ENCODE peak calls at places on chromosomes 1 and 21, in five cellular contexts. One of them, this sample, is unnamed.

GRCh38 chr1:186183219-186183618 is 191.8 kb downstream of the TPR start:
- DNase-seq in H1: no peak
- DNase-seq in HepG2: no peak
- DNase-seq in GM12878: no peak
- DNase-seq in SK-N-SH: no peak
- DNase-seq in this sample: no peak

GRCh38 chr21:33023574-33024277 is 2.0 kb upstream of the OLIG2 start:
- DNase-seq in GM12878: no peak
- DNase-seq in H1: no peak
- DNase-seq in SK-N-SH: peak; percentile 19
- DNase-seq in HepG2: no peak
- DNase-seq in this sample: no peak

GRCh38 chr1:116966791-116967190 is 34.8 kb upstream of the CD101 start:
- DNase-seq in H1: no peak
- DNase-seq in SK-N-SH: no peak
- DNase-seq in GM12878: no peak
- DNase-seq in HepG2: no peak
- DNase-seq in this sample: no peak

GRCh38 chr1:4638347-4638734 is 16.1 kb upstream of the AJAP1 start:
- DNase-seq in H1: no peak
- DNase-seq in SK-N-SH: no peak
- DNase-seq in HepG2: no peak
- DNase-seq in GM12878: no peak
- DNase-seq in this sample: no peak

GRCh38 chr1:44616991-44617702 is 57.1 kb downstream of the TMEM53 start:
- DNase-seq in H1: peak; percentile 69
- DNase-seq in SK-N-SH: peak; percentile 71
- DNase-seq in GM12878: no peak
- DNase-seq in HepG2: no peak
- DNase-seq in this sample: no peak

GRCh38 chr1:16032388-16033100 is 10.7 kb downstream of the CLCNKA start:
- DNase-seq in H1: peak; percentile 95
- DNase-seq in HepG2: peak; percentile 82
- DNase-seq in GM12878: no peak
- DNase-seq in SK-N-SH: peak; percentile 97
- DNase-seq in this sample: peak; percentile 52

GRCh38 chr1:28173151-28173979 is 3.1 kb downstream of the PTAFR start:
- DNase-seq in HepG2: peak; percentile 59
- DNase-seq in GM12878: no peak
- DNase-seq in H1: no peak
- DNase-seq in SK-N-SH: no peak
- DNase-seq in this sample: no peak

GRCh38 chr1:231844986-231845502 is 218.5 kb downstream of the DISC1 start:
- DNase-seq in SK-N-SH: no peak
- DNase-seq in HepG2: no peak
- DNase-seq in GM12878: no peak
- DNase-seq in H1: no peak
- DNase-seq in this sample: no peak

GRCh38 chr1:214537219-214537618 is 14.2 kb downstream of the PTPN14 start:
- DNase-seq in GM12878: no peak
- DNase-seq in H1: no peak
- DNase-seq in HepG2: no peak
- DNase-seq in SK-N-SH: no peak
- DNase-seq in this sample: no peak

GRCh38 chr1:228146761-228147693 is 2.7 kb upstream of the GJC2 start:
- DNase-seq in H1: no peak
- DNase-seq in SK-N-SH: peak; percentile 22
- DNase-seq in GM12878: no peak
- DNase-seq in HepG2: no peak
- DNase-seq in this sample: no peak

GRCh38 chr1:192045038-192045575 is 113.2 kb upstream of the RGS18 start:
- DNase-seq in SK-N-SH: no peak
- DNase-seq in HepG2: no peak
- DNase-seq in GM12878: no peak
- DNase-seq in H1: no peak
- DNase-seq in this sample: no peak

GRCh38 chr1:20361805-20362381 is 71.2 kb downstream of the VWA5B1 start:
- DNase-seq in H1: peak; percentile 99
- DNase-seq in GM12878: no peak
- DNase-seq in SK-N-SH: peak; percentile 79
- DNase-seq in HepG2: peak; percentile 13
- DNase-seq in this sample: no peak

GRCh38 chr1:205262706-205263105 is 35.0 kb downstream of the TMCC2 start:
- DNase-seq in SK-N-SH: no peak
- DNase-seq in HepG2: no peak
- DNase-seq in GM12878: no peak
- DNase-seq in H1: no peak
- DNase-seq in this sample: no peak

GRCh38 chr1:153336650-153337049 is 12.0 kb downstream of the PGLYRP4 start:
- DNase-seq in H1: no peak
- DNase-seq in HepG2: no peak
- DNase-seq in SK-N-SH: no peak
- DNase-seq in GM12878: no peak
- DNase-seq in this sample: no peak

GRCh38 chr1:35691080-35691479 is 27.6 kb downstream of the C1orf216 start:
- DNase-seq in SK-N-SH: no peak
- DNase-seq in GM12878: no peak
- DNase-seq in HepG2: no peak
- DNase-seq in H1: no peak
- DNase-seq in this sample: no peak

GRCh38 chr1:67270569-67270968 is 37.1 kb upstream of the IL12RB2 start:
- DNase-seq in GM12878: no peak
- DNase-seq in SK-N-SH: no peak
- DNase-seq in HepG2: no peak
- DNase-seq in H1: no peak
- DNase-seq in this sample: no peak

GRCh38 chr1:226653311-226653921 is 85.7 kb downstream of the ITPKB start:
- DNase-seq in GM12878: no peak
- DNase-seq in H1: no peak
- DNase-seq in HepG2: no peak
- DNase-seq in SK-N-SH: no peak
- DNase-seq in this sample: no peak

GRCh38 chr1:55447488-55447887 is 232.3 kb upstream of the USP24 start:
- DNase-seq in H1: no peak
- DNase-seq in GM12878: no peak
- DNase-seq in SK-N-SH: no peak
- DNase-seq in HepG2: peak; percentile 35
- DNase-seq in this sample: no peak

GRCh38 chr1:234996245-234996757 is 132.3 kb downstream of the TOMM20 start:
- DNase-seq in SK-N-SH: no peak
- DNase-seq in H1: no peak
- DNase-seq in GM12878: no peak
- DNase-seq in HepG2: no peak
- DNase-seq in this sample: no peak
- TF ChIP-seq GABPA in SK-N-SH: no peak
- TF ChIP-seq GABPA in H1: no peak
- TF ChIP-seq GABPA in GM12878: no peak
- TF ChIP-seq GABPA in HepG2: no peak
- TF ChIP-seq GABPA in this sample: no peak

DNA sequence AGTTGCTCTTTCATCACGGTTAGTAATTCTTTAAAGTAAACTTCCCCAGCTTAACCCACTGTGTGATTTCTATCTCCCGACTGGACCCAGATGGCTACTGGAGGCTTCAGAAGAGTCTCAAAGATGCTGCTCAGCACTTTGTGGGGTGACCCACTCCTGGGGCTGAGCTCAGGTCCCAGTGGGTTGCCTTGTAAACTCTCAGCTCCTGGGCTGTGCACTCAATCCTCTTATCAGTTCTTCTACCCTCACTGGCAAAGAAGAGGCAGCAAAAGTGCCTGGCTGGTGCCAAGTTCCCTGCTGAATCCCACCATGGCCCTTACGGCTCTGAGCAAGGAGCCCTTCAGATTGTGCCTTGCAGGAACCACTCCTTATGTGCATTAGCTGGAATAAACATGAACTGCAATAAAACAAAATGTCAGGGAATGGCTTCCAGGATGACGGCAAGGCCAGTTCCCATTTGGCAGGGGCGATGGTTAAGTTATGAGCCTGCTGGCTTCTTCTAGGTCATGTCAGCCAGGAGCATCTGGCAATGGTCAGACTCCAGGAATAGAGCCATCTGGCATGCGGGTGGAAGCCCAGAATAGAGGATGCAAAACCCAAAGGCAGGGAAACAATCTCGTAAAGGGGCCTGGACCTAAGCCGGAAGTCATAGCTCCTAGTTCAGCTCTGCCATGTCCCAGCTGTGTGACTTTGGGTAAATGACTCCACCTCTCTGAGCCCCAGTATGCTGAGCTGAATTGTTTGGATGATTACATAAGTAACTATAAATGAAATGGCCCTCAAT is 6.7 kb downstream of the MYOC start:
- DNase-seq in H1: no peak
- DNase-seq in GM12878: no peak
- DNase-seq in SK-N-SH: peak; percentile 27
- DNase-seq in HepG2: no peak
- DNase-seq in this sample: no peak
- TF ChIP-seq GABPA in H1: no peak
- TF ChIP-seq GABPA in GM12878: no peak
- TF ChIP-seq GABPA in SK-N-SH: no peak
- TF ChIP-seq GABPA in HepG2: no peak
- TF ChIP-seq GABPA in this sample: no peak

GRCh38 chr1:238596703-238597102 is 706.0 kb upstream of the ZP4 start:
- DNase-seq in H1: no peak
- DNase-seq in SK-N-SH: no peak
- DNase-seq in GM12878: no peak
- DNase-seq in HepG2: no peak
- DNase-seq in this sample: no peak

GRCh38 chr1:238589843-238590435 is 699.2 kb upstream of the ZP4 start:
- DNase-seq in GM12878: no peak
- DNase-seq in H1: no peak
- DNase-seq in SK-N-SH: no peak
- DNase-seq in HepG2: no peak
- DNase-seq in this sample: no peak

GRCh38 chr1:238592586-238592985 is 701.9 kb upstream of the ZP4 start:
- DNase-seq in SK-N-SH: no peak
- DNase-seq in HepG2: no peak
- DNase-seq in H1: no peak
- DNase-seq in GM12878: no peak
- DNase-seq in this sample: no peak
- TF ChIP-seq GABPA in SK-N-SH: no peak
- TF ChIP-seq GABPA in HepG2: no peak
- TF ChIP-seq GABPA in H1: no peak
- TF ChIP-seq GABPA in GM12878: no peak
- TF ChIP-seq GABPA in this sample: no peak

GRCh38 chr1:223141021-223141420 is 2.0 kb downstream of the TLR5 start:
- DNase-seq in SK-N-SH: no peak
- DNase-seq in H1: no peak
- DNase-seq in HepG2: no peak
- DNase-seq in GM12878: no peak
- DNase-seq in this sample: no peak
- TF ChIP-seq GABPA in SK-N-SH: no peak
- TF ChIP-seq GABPA in H1: no peak
- TF ChIP-seq GABPA in HepG2: no peak
- TF ChIP-seq GABPA in GM12878: no peak
- TF ChIP-seq GABPA in this sample: no peak

DNA sequence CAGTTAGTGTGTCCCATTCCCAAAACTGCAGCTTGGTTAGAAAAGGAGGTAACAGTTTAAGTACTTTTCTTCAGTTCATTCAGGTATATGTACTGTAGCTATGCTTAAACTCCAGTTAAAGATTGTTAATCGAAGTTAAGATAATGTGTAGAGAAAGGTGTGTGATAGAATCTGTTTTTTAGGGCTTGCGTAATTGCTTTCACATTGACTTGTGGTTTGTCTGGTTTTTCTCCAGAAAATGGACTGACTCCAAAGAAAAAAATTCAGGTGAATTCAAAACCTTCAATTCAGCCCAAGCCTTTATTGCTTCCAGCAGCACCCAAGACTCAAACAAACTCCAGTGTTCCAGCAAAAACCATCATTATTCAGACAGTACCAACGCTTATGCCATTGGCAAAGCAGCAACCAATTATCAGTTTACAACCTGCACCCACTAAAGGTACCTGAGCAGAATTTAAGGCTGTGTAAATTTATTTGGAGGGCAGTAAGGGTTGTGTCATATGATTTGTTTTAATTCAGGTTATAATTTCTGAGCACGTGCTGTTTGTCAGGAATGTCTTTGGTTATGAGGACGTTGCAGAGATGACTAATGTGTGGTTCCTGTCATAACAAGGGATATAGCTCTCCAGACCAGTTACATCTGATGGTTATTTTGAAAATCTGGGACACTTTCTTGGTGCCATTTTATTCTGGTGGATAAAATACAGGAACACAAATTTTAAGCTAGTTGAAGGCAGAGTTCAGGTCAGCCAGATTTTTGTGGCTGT is 26.0 kb downstream of the ATF6 start:
- DNase-seq in GM12878: no peak
- DNase-seq in HepG2: no peak
- DNase-seq in SK-N-SH: no peak
- DNase-seq in H1: no peak
- DNase-seq in this sample: no peak
- TF ChIP-seq GABPA in GM12878: no peak
- TF ChIP-seq GABPA in HepG2: no peak
- TF ChIP-seq GABPA in SK-N-SH: no peak
- TF ChIP-seq GABPA in H1: no peak
- TF ChIP-seq GABPA in this sample: no peak

DNA sequence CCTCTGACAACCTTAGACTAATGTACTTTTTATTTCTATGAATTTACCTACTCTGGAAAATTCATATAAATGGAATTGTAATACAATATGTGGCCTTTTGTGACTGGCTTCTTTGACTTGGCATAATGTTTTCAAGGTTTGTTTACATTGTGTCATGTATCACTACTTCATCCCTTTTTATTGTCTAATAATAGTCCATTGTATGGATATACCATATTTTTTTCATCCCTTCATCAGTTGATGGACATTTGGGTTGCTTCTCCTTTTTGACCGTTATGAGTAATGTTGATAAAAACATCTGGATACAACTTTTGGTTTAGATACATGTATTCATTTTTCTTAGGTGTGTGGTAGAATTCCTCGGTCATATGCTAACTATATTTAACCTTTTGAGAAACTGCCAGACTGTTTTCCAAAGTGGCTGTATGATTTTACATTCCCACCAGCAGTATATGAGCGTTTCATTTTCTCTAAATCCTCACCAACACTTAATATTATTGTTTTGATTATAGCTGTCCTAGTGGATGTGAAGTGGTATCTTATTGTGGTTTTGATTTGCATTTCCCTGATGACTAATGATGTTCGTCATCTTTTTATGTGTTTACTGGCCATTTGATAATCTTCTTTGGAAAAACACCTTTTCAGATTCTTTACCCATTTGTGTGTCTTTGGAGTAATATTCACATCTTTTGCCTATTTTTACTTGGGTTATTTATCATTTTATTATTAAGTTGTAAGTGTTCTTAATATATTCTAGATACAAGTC is 3.5 kb downstream of the RO60 start:
- DNase-seq in SK-N-SH: no peak
- DNase-seq in H1: no peak
- DNase-seq in GM12878: no peak
- DNase-seq in HepG2: no peak
- DNase-seq in this sample: no peak
- TF ChIP-seq GABPA in SK-N-SH: no peak
- TF ChIP-seq GABPA in H1: no peak
- TF ChIP-seq GABPA in GM12878: no peak
- TF ChIP-seq GABPA in HepG2: no peak
- TF ChIP-seq GABPA in this sample: no peak